ENCODE peak calls at places on chromosome 11, in six cellular contexts. One of them, this sample, is unnamed.

GRCh38 chr11:68211546-68211945 is 1.6 kb downstream of the KMT5B start:
- DNase-seq in BJ: no peak
- DNase-seq in AG09319: no peak
- DNase-seq in NCI-H526 treated with DMSO at 0.1 percent for 48 hours: no peak
- DNase-seq in ACHN: no peak
- DNase-seq in cardiac muscle cell: no peak
- DNase-seq in this sample: no peak

GRCh38 chr11:65488273-65489058 is 10.4 kb upstream of the MALAT1 start:
- DNase-seq in BJ: no peak
- DNase-seq in AG09319: no peak
- DNase-seq in NCI-H526 treated with DMSO at 0.1 percent for 48 hours: no peak
- DNase-seq in ACHN: peak; percentile 29
- DNase-seq in cardiac muscle cell: no peak
- DNase-seq in this sample: no peak

GRCh38 chr11:67584205-67584880 is 731 bp downstream of the GSTP1 start:
- DNase-seq in BJ: no peak
- DNase-seq in AG09319: peak; percentile 25
- DNase-seq in NCI-H526 treated with DMSO at 0.1 percent for 48 hours: peak; percentile 53
- DNase-seq in ACHN: no peak
- DNase-seq in cardiac muscle cell: peak; percentile 69
- DNase-seq in this sample: no peak

GRCh38 chr11:36421546-36422155 is 88.4 kb downstream of the TRAF6 start:
- DNase-seq in BJ: no peak
- DNase-seq in AG09319: no peak
- DNase-seq in NCI-H526 treated with DMSO at 0.1 percent for 48 hours: no peak
- DNase-seq in ACHN: no peak
- DNase-seq in cardiac muscle cell: no peak
- DNase-seq in this sample: no peak

GRCh38 chr11:11998091-11998781 is 10.2 kb downstream of the DKK3 start:
- DNase-seq in BJ: peak; percentile 73
- DNase-seq in AG09319: peak; percentile 52
- DNase-seq in NCI-H526 treated with DMSO at 0.1 percent for 48 hours: no peak
- DNase-seq in ACHN: peak; percentile 88
- DNase-seq in cardiac muscle cell: no peak
- DNase-seq in this sample: peak; percentile 66

GRCh38 chr11:28649922-28650321 is 541.7 kb downstream of the METTL15 start:
- DNase-seq in BJ: no peak
- DNase-seq in AG09319: no peak
- DNase-seq in NCI-H526 treated with DMSO at 0.1 percent for 48 hours: no peak
- DNase-seq in ACHN: no peak
- DNase-seq in cardiac muscle cell: no peak
- DNase-seq in this sample: no peak

GRCh38 chr11:77968337-77968736 is 26.1 kb downstream of the INTS4 start:
- DNase-seq in BJ: no peak
- DNase-seq in AG09319: no peak
- DNase-seq in NCI-H526 treated with DMSO at 0.1 percent for 48 hours: no peak
- DNase-seq in ACHN: no peak
- DNase-seq in cardiac muscle cell: no peak
- DNase-seq in this sample: no peak

GRCh38 chr11:59429924-59430516 is 3.8 kb upstream of the OR5A2 start:
- DNase-seq in BJ: no peak
- DNase-seq in AG09319: peak; percentile 2
- DNase-seq in NCI-H526 treated with DMSO at 0.1 percent for 48 hours: peak; percentile 44
- DNase-seq in ACHN: peak; percentile 53
- DNase-seq in cardiac muscle cell: peak; percentile 63
- DNase-seq in this sample: peak; percentile 29

GRCh38 chr11:64219755-64220154 is 6.2 kb downstream of the TRPT1 start:
- DNase-seq in BJ: no peak
- DNase-seq in AG09319: no peak
- DNase-seq in NCI-H526 treated with DMSO at 0.1 percent for 48 hours: no peak
- DNase-seq in ACHN: no peak
- DNase-seq in cardiac muscle cell: no peak
- DNase-seq in this sample: no peak

GRCh38 chr11:45142241-45142885 is 4.1 kb upstream of the PRDM11 start:
- DNase-seq in BJ: no peak
- DNase-seq in AG09319: no peak
- DNase-seq in NCI-H526 treated with DMSO at 0.1 percent for 48 hours: no peak
- DNase-seq in ACHN: no peak
- DNase-seq in cardiac muscle cell: no peak
- DNase-seq in this sample: no peak

GRCh38 chr11:12784445-12784844 is 110.2 kb downstream of the TEAD1 start:
- DNase-seq in BJ: no peak
- DNase-seq in AG09319: no peak
- DNase-seq in NCI-H526 treated with DMSO at 0.1 percent for 48 hours: no peak
- DNase-seq in ACHN: no peak
- DNase-seq in cardiac muscle cell: no peak
- DNase-seq in this sample: no peak

GRCh38 chr11:95341246-95341645 is 110.2 kb upstream of the SESN3 start:
- DNase-seq in BJ: no peak
- DNase-seq in AG09319: no peak
- DNase-seq in NCI-H526 treated with DMSO at 0.1 percent for 48 hours: no peak
- DNase-seq in ACHN: no peak
- DNase-seq in cardiac muscle cell: no peak
- DNase-seq in this sample: peak; percentile 79

GRCh38 chr11:60915250-60915914 is 1.4 kb downstream of the TMEM109 start:
- DNase-seq in BJ: no peak
- DNase-seq in AG09319: no peak
- DNase-seq in NCI-H526 treated with DMSO at 0.1 percent for 48 hours: peak; percentile 15
- DNase-seq in ACHN: peak; percentile 79
- DNase-seq in cardiac muscle cell: peak; percentile 64
- DNase-seq in this sample: no peak

GRCh38 chr11:79600747-79601146 is 159.9 kb upstream of the TENM4 start:
- DNase-seq in BJ: no peak
- DNase-seq in AG09319: no peak
- DNase-seq in NCI-H526 treated with DMSO at 0.1 percent for 48 hours: no peak
- DNase-seq in ACHN: no peak
- DNase-seq in cardiac muscle cell: no peak
- DNase-seq in this sample: no peak

GRCh38 chr11:16292167-16292859 is 64.0 kb downstream of the SOX6 start:
- DNase-seq in BJ: no peak
- DNase-seq in AG09319: no peak
- DNase-seq in NCI-H526 treated with DMSO at 0.1 percent for 48 hours: no peak
- DNase-seq in ACHN: no peak
- DNase-seq in cardiac muscle cell: no peak
- DNase-seq in this sample: no peak

GRCh38 chr11:118217575-118217974 is 7.2 kb downstream of the JAML start:
- DNase-seq in BJ: no peak
- DNase-seq in AG09319: no peak
- DNase-seq in NCI-H526 treated with DMSO at 0.1 percent for 48 hours: no peak
- DNase-seq in ACHN: no peak
- DNase-seq in cardiac muscle cell: no peak
- DNase-seq in this sample: no peak

GRCh38 chr11:2522636-2523255 is 77.9 kb downstream of the KCNQ1 start:
- DNase-seq in BJ: no peak
- DNase-seq in AG09319: no peak
- DNase-seq in NCI-H526 treated with DMSO at 0.1 percent for 48 hours: no peak
- DNase-seq in ACHN: no peak
- DNase-seq in cardiac muscle cell: no peak
- DNase-seq in this sample: no peak

GRCh38 chr11:134565343-134565891 is 153.4 kb upstream of the B3GAT1 start:
- DNase-seq in BJ: no peak
- DNase-seq in AG09319: no peak
- DNase-seq in NCI-H526 treated with DMSO at 0.1 percent for 48 hours: no peak
- DNase-seq in ACHN: no peak
- DNase-seq in cardiac muscle cell: no peak
- DNase-seq in this sample: no peak

GRCh38 chr11:19777342-19778102 is 64.9 kb downstream of the NAV2 start:
- DNase-seq in BJ: no peak
- DNase-seq in AG09319: no peak
- DNase-seq in NCI-H526 treated with DMSO at 0.1 percent for 48 hours: no peak
- DNase-seq in ACHN: peak; percentile 61
- DNase-seq in cardiac muscle cell: peak; percentile 23
- DNase-seq in this sample: no peak

GRCh38 chr11:19822531-19822930 is 109.9 kb downstream of the NAV2 start:
- DNase-seq in BJ: no peak
- DNase-seq in AG09319: no peak
- DNase-seq in NCI-H526 treated with DMSO at 0.1 percent for 48 hours: no peak
- DNase-seq in ACHN: no peak
- DNase-seq in cardiac muscle cell: no peak
- DNase-seq in this sample: no peak

GRCh38 chr11:114463999-114464398 is 24.7 kb downstream of the REXO2 start:
- DNase-seq in BJ: no peak
- DNase-seq in AG09319: no peak
- DNase-seq in NCI-H526 treated with DMSO at 0.1 percent for 48 hours: no peak
- DNase-seq in ACHN: no peak
- DNase-seq in cardiac muscle cell: no peak
- DNase-seq in this sample: no peak

GRCh38 chr11:117300773-117301172 is 9.6 kb downstream of the BACE1-AS start:
- DNase-seq in BJ: no peak
- DNase-seq in AG09319: no peak
- DNase-seq in NCI-H526 treated with DMSO at 0.1 percent for 48 hours: no peak
- DNase-seq in ACHN: no peak
- DNase-seq in cardiac muscle cell: no peak
- DNase-seq in this sample: no peak

GRCh38 chr11:125345706-125346561 is 150.1 kb downstream of the FEZ1 start:
- DNase-seq in BJ: no peak
- DNase-seq in AG09319: peak; percentile 23
- DNase-seq in NCI-H526 treated with DMSO at 0.1 percent for 48 hours: peak; percentile 76
- DNase-seq in ACHN: peak; percentile 33
- DNase-seq in cardiac muscle cell: peak; percentile 77
- DNase-seq in this sample: no peak

GRCh38 chr11:120146413-120147093 is 8.6 kb upstream of the TRIM29 start:
- DNase-seq in BJ: no peak
- DNase-seq in AG09319: no peak
- DNase-seq in NCI-H526 treated with DMSO at 0.1 percent for 48 hours: no peak
- DNase-seq in ACHN: no peak
- DNase-seq in cardiac muscle cell: no peak
- DNase-seq in this sample: no peak

GRCh38 chr11:11567862-11568650 is 53.7 kb downstream of the GALNT18 start:
- DNase-seq in BJ: no peak
- DNase-seq in AG09319: no peak
- DNase-seq in NCI-H526 treated with DMSO at 0.1 percent for 48 hours: no peak
- DNase-seq in ACHN: no peak
- DNase-seq in cardiac muscle cell: no peak
- DNase-seq in this sample: no peak

GRCh38 chr11:14500181-14500651 is 605 bp upstream of the COPB1 start:
- DNase-seq in BJ: peak; percentile 9
- DNase-seq in AG09319: no peak
- DNase-seq in NCI-H526 treated with DMSO at 0.1 percent for 48 hours: peak; percentile 52
- DNase-seq in ACHN: peak; percentile 63
- DNase-seq in cardiac muscle cell: peak; percentile 42
- DNase-seq in this sample: no peak

GRCh38 chr11:94183886-94184264 is 55.2 kb downstream of the PANX1 start:
- DNase-seq in BJ: no peak
- DNase-seq in AG09319: no peak
- DNase-seq in NCI-H526 treated with DMSO at 0.1 percent for 48 hours: peak; percentile 30
- DNase-seq in ACHN: peak; percentile 67
- DNase-seq in cardiac muscle cell: peak; percentile 63
- DNase-seq in this sample: no peak

GRCh38 chr11:120230433-120231071 is 9.4 kb upstream of the POU2F3 start:
- DNase-seq in BJ: no peak
- DNase-seq in AG09319: no peak
- DNase-seq in NCI-H526 treated with DMSO at 0.1 percent for 48 hours: no peak
- DNase-seq in ACHN: no peak
- DNase-seq in cardiac muscle cell: no peak
- DNase-seq in this sample: no peak

GRCh38 chr11:99246199-99246598 is 225.4 kb downstream of the CNTN5 start:
- DNase-seq in BJ: no peak
- DNase-seq in AG09319: no peak
- DNase-seq in NCI-H526 treated with DMSO at 0.1 percent for 48 hours: no peak
- DNase-seq in ACHN: no peak
- DNase-seq in cardiac muscle cell: no peak
- DNase-seq in this sample: no peak

GRCh38 chr11:61004841-61005240 is 33.4 kb downstream of the CD6 start:
- DNase-seq in BJ: no peak
- DNase-seq in AG09319: no peak
- DNase-seq in NCI-H526 treated with DMSO at 0.1 percent for 48 hours: no peak
- DNase-seq in ACHN: no peak
- DNase-seq in cardiac muscle cell: no peak
- DNase-seq in this sample: no peak

GRCh38 chr11:554824-555499 is 5.6 kb downstream of the LMNTD2 start:
- DNase-seq in BJ: no peak
- DNase-seq in AG09319: no peak
- DNase-seq in NCI-H526 treated with DMSO at 0.1 percent for 48 hours: peak; percentile 70
- DNase-seq in ACHN: peak; percentile 72
- DNase-seq in cardiac muscle cell: peak; percentile 89
- DNase-seq in this sample: no peak

GRCh38 chr11:71425851-71426250 is 22.3 kb downstream of the DHCR7 start:
- DNase-seq in BJ: no peak
- DNase-seq in AG09319: no peak
- DNase-seq in NCI-H526 treated with DMSO at 0.1 percent for 48 hours: peak; percentile 85
- DNase-seq in ACHN: no peak
- DNase-seq in cardiac muscle cell: no peak
- DNase-seq in this sample: no peak

GRCh38 chr11:74686792-74687191 is 44.4 kb downstream of the CHRDL2 start:
- DNase-seq in BJ: no peak
- DNase-seq in AG09319: no peak
- DNase-seq in NCI-H526 treated with DMSO at 0.1 percent for 48 hours: no peak
- DNase-seq in ACHN: no peak
- DNase-seq in cardiac muscle cell: no peak
- DNase-seq in this sample: no peak

GRCh38 chr11:40247023-40247422 is 1212.4 kb downstream of the LRRC4C start:
- DNase-seq in BJ: no peak
- DNase-seq in AG09319: no peak
- DNase-seq in NCI-H526 treated with DMSO at 0.1 percent for 48 hours: no peak
- DNase-seq in ACHN: no peak
- DNase-seq in cardiac muscle cell: no peak
- DNase-seq in this sample: no peak

GRCh38 chr11:26025680-26026079 is 306.2 kb upstream of the ANO3 start:
- DNase-seq in BJ: no peak
- DNase-seq in AG09319: no peak
- DNase-seq in NCI-H526 treated with DMSO at 0.1 percent for 48 hours: no peak
- DNase-seq in ACHN: no peak
- DNase-seq in cardiac muscle cell: no peak
- DNase-seq in this sample: no peak

GRCh38 chr11:69636512-69636866 is 4.5 kb upstream of the CCND1 start:
- DNase-seq in BJ: peak; percentile 53
- DNase-seq in AG09319: peak; percentile 70
- DNase-seq in NCI-H526 treated with DMSO at 0.1 percent for 48 hours: peak; percentile 69
- DNase-seq in ACHN: no peak
- DNase-seq in cardiac muscle cell: peak; percentile 90
- DNase-seq in this sample: peak; percentile 85